ENCODE peak calls at places on chromosomes 12 and 14, in seven cellular contexts. R, N, F, E, G, W and Z are unnamed samples.

GRCh38 chr12:95742586-95742985 is 48.0 kb downstream of the NTN4 start:
- DNase-seq in R (no peak), N (no peak), F (no peak), E (no peak), G (no peak), W (no peak), Z (no peak)

GRCh38 chr12:112907415-112908157 is 824 bp downstream of the OAS1 start:
- DNase-seq in R (no peak), N (no peak), F (no peak), E (peak), G (no peak), W (no peak), Z (no peak)

GRCh38 chr12:79886917-79887519 is 47.9 kb downstream of the PPP1R12A start:
- DNase-seq in R (no peak), N (peak), F (no peak), E (no peak), G (peak), W (peak), Z (peak)

GRCh38 chr14:106831322-106831720 is 1304.9 kb downstream of the TMEM121 start:
- DNase-seq in R (peak), N (peak), F (peak), E (no peak), G (no peak), W (no peak), Z (no peak)

GRCh38 chr14:53742226-53742607 is 214.4 kb downstream of the BMP4 start:
- DNase-seq in R (no peak), N (no peak), F (no peak), E (no peak), G (no peak), W (no peak), Z (no peak)

GRCh38 chr14:103532216-103533136 is 3.5 kb downstream of the TRMT61A start:
- DNase-seq in R (peak), N (no peak), F (no peak), E (no peak), G (no peak), W (no peak), Z (no peak)

GRCh38 chr12:4939418-4940023 is 29.8 kb downstream of the KCNA1 start:
- DNase-seq in R (no peak), N (no peak), F (no peak), E (no peak), G (peak), W (no peak), Z (no peak)

GRCh38 chr14:68655021-68655811 is 137.7 kb downstream of the ZFP36L1 start:
- DNase-seq in R (no peak), N (no peak), F (no peak), E (no peak), G (no peak), W (no peak), Z (no peak)

GRCh38 chr14:54447231-54447692 is 6.1 kb upstream of the CNIH1 start:
- DNase-seq in R (no peak), N (no peak), F (no peak), E (no peak), G (peak), W (peak), Z (peak)

GRCh38 chr14:106518054-106518943 is 991.9 kb downstream of the TMEM121 start:
- DNase-seq in R (no peak), N (no peak), F (peak), E (no peak), G (no peak), W (no peak), Z (no peak)

GRCh38 chr12:57520008-57520726 is at the start of gene DDIT3:
- DNase-seq in R (peak), N (peak), F (peak), E (peak), G (peak), W (peak), Z (peak)

GRCh38 chr12:112855375-112855774 is 51.4 kb upstream of the OAS1 start:
- DNase-seq in R (no peak), N (peak), F (no peak), E (no peak), G (no peak), W (no peak), Z (no peak)

GRCh38 chr12:85865905-85866304 is 8.2 kb upstream of the NTS start:
- DNase-seq in R (peak), N (no peak), F (no peak), E (no peak), G (peak), W (no peak), Z (peak)

GRCh38 chr12:1473418-1473817 is 121.0 kb downstream of the FBXL14 start:
- DNase-seq in R (no peak), N (peak), F (no peak), E (no peak), G (no peak), W (no peak), Z (peak)

GRCh38 chr14:58107947-58108552 is 44.0 kb downstream of the ARMH4 start:
- DNase-seq in R (no peak), N (peak), F (peak), E (peak), G (peak), W (no peak), Z (peak)

GRCh38 chr14:74231784-74232183 is 7.5 kb upstream of the VSX2 start:
- DNase-seq in R (no peak), N (no peak), F (no peak), E (no peak), G (no peak), W (no peak), Z (no peak)

GRCh38 chr14:80237142-80237541 is 25.8 kb upstream of the DIO2 start:
- DNase-seq in R (no peak), N (no peak), F (no peak), E (no peak), G (no peak), W (no peak), Z (no peak)

GRCh38 chr12:31664038-31664437 is 4.5 kb downstream of the ETFBKMT start:
- DNase-seq in R (no peak), N (no peak), F (no peak), E (no peak), G (no peak), W (no peak), Z (no peak)

GRCh38 chr14:47207636-47208035 is 467.8 kb downstream of the MDGA2 start:
- DNase-seq in R (no peak), N (peak), F (no peak), E (no peak), G (no peak), W (no peak), Z (no peak)

GRCh38 chr12:118144499-118144898 is 8.6 kb downstream of the PEBP1 start:
- DNase-seq in R (no peak), N (no peak), F (no peak), E (no peak), G (no peak), W (no peak), Z (no peak)

GRCh38 chr12:12715128-12715458 is 2.1 kb upstream of the CDKN1B start:
- DNase-seq in R (no peak), N (no peak), F (no peak), E (no peak), G (no peak), W (no peak), Z (no peak)

GRCh38 chr12:133080051-133080618 is 588 bp upstream of the ZNF140 start:
- DNase-seq in R (peak), N (peak), F (peak), E (peak), G (peak), W (peak), Z (peak)

GRCh38 chr12:29944269-29945000 is 160.7 kb upstream of the TMTC1 start:
- DNase-seq in R (no peak), N (no peak), F (no peak), E (no peak), G (no peak), W (no peak), Z (no peak)

GRCh38 chr14:20417250-20418186 is 4.2 kb upstream of the TEP1 start:
- DNase-seq in R (no peak), N (no peak), F (no peak), E (no peak), G (no peak), W (no peak), Z (no peak)

GRCh38 chr12:77229640-77230442 is 164.5 kb upstream of the E2F7 start:
- DNase-seq in R (no peak), N (no peak), F (no peak), E (no peak), G (no peak), W (no peak), Z (no peak)

GRCh38 chr12:2768224-2768961 is 26.4 kb upstream of the FKBP4 start:
- DNase-seq in R (no peak), N (no peak), F (no peak), E (no peak), G (no peak), W (no peak), Z (no peak)

GRCh38 chr14:57383125-57383524 is 7.3 kb upstream of the NAA30 start:
- DNase-seq in R (no peak), N (no peak), F (no peak), E (no peak), G (no peak), W (no peak), Z (no peak)

GRCh38 chr12:6827437-6827894 is 741 bp upstream of the P3H3 start:
- DNase-seq in R (peak), N (peak), F (peak), E (peak), G (peak), W (peak), Z (peak)

GRCh38 chr12:5511644-5512584 is 80.0 kb downstream of the NTF3 start:
- DNase-seq in R (no peak), N (no peak), F (no peak), E (no peak), G (peak), W (no peak), Z (peak)

GRCh38 chr12:13880613-13881012 is 100.8 kb downstream of the GRIN2B start:
- DNase-seq in R (no peak), N (no peak), F (no peak), E (no peak), G (no peak), W (no peak), Z (no peak)

GRCh38 chr12:112381421-112381897 is 772 bp downstream of the HECTD4 start:
- DNase-seq in R (peak), N (peak), F (peak), E (peak), G (no peak), W (no peak), Z (no peak)

GRCh38 chr14:70127186-70127585 is 61.6 kb downstream of the SLC8A3 start:
- DNase-seq in R (no peak), N (no peak), F (no peak), E (no peak), G (no peak), W (no peak), Z (no peak)

GRCh38 chr14:102665665-102666064 is 73.2 kb downstream of the RCOR1 start:
- DNase-seq in R (no peak), N (no peak), F (no peak), E (no peak), G (no peak), W (no peak), Z (no peak)

GRCh38 chr14:90540437-90540836 is 143.6 kb downstream of the CALM1 start:
- DNase-seq in R (no peak), N (no peak), F (no peak), E (no peak), G (no peak), W (no peak), Z (no peak)

GRCh38 chr12:131793623-131794022 is 34.6 kb upstream of the MMP17 start:
- DNase-seq in R (no peak), N (no peak), F (no peak), E (no peak), G (peak), W (no peak), Z (peak)

GRCh38 chr12:68453876-68454275 is 121.7 kb upstream of the MDM1 start:
- DNase-seq in R (no peak), N (no peak), F (no peak), E (no peak), G (no peak), W (no peak), Z (no peak)